ENCODE peak calls at places on chromosomes 7 and 10, in four cellular contexts. Q is HCT116, O is Panc1, D is K562. V is an unnamed sample.

GRCh38 chr10:117272195-117273076 is 31.5 kb downstream of the SLC18A2 start:
- DNase-seq in Q (no peak), O (no peak), D (peak), V (no peak)

GRCh38 chr10:79385804-79386531 is 38.7 kb downstream of the PPIF start:
- DNase-seq in Q (no peak), O (no peak), D (no peak), V (no peak)

GRCh38 chr10:5779753-5780152 is 33.5 kb downstream of the GDI2 start:
- DNase-seq in Q (no peak), O (no peak), D (no peak), V (no peak)

GRCh38 chr7:131015131-131015954 is 281.3 kb upstream of the KLF14 start:
- DNase-seq in Q (peak), O (no peak), D (no peak), V (peak)

GRCh38 chr10:107650939-107651338 is 486.4 kb upstream of the SORCS1 start:
- DNase-seq in Q (no peak), O (no peak), D (no peak), V (no peak)

GRCh38 chr10:132626019-132626760 is 88.6 kb downstream of the INPP5A start:
- DNase-seq in Q (no peak), O (no peak), D (no peak), V (no peak)

GRCh38 chr7:74481458-74482324 is 28.0 kb downstream of the GTF2IRD1 start:
- DNase-seq in Q (no peak), O (no peak), D (no peak), V (no peak)

GRCh38 chr7:41328544-41328943 is 374.3 kb downstream of the INHBA start:
- DNase-seq in Q (no peak), O (no peak), D (no peak), V (no peak)

GRCh38 chr7:73606801-73607691 is 17.3 kb downstream of the MLXIPL start:
- DNase-seq in Q (no peak), O (no peak), D (peak), V (peak)

GRCh38 chr7:29461996-29462395 is 101.6 kb upstream of the PRR15 start:
- DNase-seq in Q (no peak), O (no peak), D (no peak), V (no peak)

GRCh38 chr7:143279186-143280098 is 5.3 kb upstream of the TMEM139 start:
- DNase-seq in Q (no peak), O (no peak), D (no peak), V (peak)

GRCh38 chr7:36062159-36062815 is 90.8 kb upstream of the EEPD1 start:
- DNase-seq in Q (no peak), O (no peak), D (no peak), V (no peak)

GRCh38 chr7:73613954-73614735 is 10.2 kb downstream of the MLXIPL start:
- DNase-seq in Q (no peak), O (no peak), D (no peak), V (peak)

GRCh38 chr7:256981-257646 is 32.9 kb upstream of the FOXL3 start:
- DNase-seq in Q (no peak), O (no peak), D (no peak), V (no peak)

GRCh38 chr10:3932597-3933380 is 147.8 kb upstream of the KLF6 start:
- DNase-seq in Q (no peak), O (no peak), D (no peak), V (no peak)

GRCh38 chr7:44274623-44274975 is 50.8 kb downstream of the CAMK2B start:
- DNase-seq in Q (no peak), O (no peak), D (no peak), V (no peak)

GRCh38 chr10:80191589-80192270 is 13.6 kb downstream of the ANXA11 start:
- DNase-seq in Q (no peak), O (no peak), D (no peak), V (no peak)

GRCh38 chr10:69232736-69233135 is 12.6 kb downstream of the HKDC1 start:
- DNase-seq in Q (no peak), O (no peak), D (no peak), V (no peak)

GRCh38 chr7:125363873-125364272 is 434.2 kb upstream of the POT1 start:
- DNase-seq in Q (no peak), O (no peak), D (no peak), V (no peak)

GRCh38 chr10:6175329-6176055 is 27.2 kb upstream of the PFKFB3 start:
- DNase-seq in Q (no peak), O (no peak), D (no peak), V (no peak)

GRCh38 chr7:140397784-140398750 is at the start of gene SLC37A3:
- DNase-seq in Q (peak), O (no peak), D (peak), V (peak)

DNA sequence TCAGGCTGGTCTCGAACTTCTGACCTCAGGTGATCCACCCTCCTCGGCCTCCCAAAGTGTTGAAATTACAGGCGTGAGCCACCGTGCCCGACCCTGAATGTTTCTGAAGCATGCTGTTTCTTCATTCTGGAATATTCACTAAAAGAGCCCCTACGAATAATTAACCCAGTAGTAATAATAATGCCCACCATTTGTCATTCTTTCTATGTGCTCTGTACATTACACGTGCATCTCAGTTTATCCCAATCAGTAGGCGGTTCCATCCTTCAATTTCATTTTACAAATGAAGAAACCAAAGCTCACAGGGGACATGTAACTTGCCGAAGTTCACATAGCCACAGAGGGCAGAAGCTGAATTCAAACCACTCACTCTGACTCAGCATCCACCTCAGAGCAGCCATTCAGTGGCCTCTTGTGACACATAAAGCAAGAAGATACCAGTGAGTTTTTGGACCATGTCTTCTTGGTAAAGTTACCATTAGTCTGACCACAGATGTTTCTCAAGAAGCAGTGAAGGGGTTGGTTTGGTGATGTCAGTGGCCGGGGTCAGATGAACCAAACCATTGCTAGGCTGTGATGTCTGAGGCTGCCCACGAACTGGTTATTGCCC is 71.9 kb upstream of the DUSP5 start:
- DNase-seq in Q (no peak), O (no peak), D (no peak), V (peak)
- TF ChIP-seq SIN3A in Q (no peak), O (no peak), D (no peak), V (no peak)

GRCh38 chr10:8323443-8324054 is 269.1 kb downstream of the GATA3 start:
- DNase-seq in Q (no peak), O (no peak), D (no peak), V (no peak)
- TF ChIP-seq SIN3A in Q (no peak), O (no peak), D (no peak), V (no peak)

DNA sequence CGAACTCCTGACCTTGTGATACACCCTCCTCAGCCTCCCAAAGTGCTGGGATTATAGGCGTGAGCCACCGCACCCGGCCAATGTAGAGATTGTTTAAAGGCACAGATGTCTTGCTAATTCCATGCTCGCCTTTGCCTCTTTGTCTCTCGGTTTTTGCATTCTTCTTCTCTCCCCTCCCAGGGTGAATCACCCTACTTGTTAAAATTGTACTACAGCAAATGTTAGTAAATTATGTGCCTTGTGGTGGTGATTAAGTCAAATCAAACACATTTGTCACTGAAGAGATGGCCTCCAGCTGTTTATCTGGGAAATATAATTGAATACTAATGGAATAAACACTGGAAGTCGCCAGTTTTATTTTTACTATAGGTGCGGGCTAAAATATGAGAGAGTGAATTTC is 384.4 kb upstream of the AUTS2 start:
- DNase-seq in Q (no peak), O (no peak), D (no peak), V (no peak)
- TF ChIP-seq SIN3A in Q (no peak), O (no peak), D (no peak), V (no peak)

GRCh38 chr10:129323311-129323710 is 143.7 kb upstream of the MGMT start:
- DNase-seq in Q (no peak), O (no peak), D (no peak), V (no peak)
- TF ChIP-seq SIN3A in Q (no peak), O (no peak), D (no peak), V (no peak)

GRCh38 chr10:478471-479245 is 210.8 kb downstream of the DIP2C start:
- DNase-seq in Q (no peak), O (no peak), D (no peak), V (no peak)
- TF ChIP-seq SIN3A in Q (no peak), O (no peak), D (no peak), V (no peak)

GRCh38 chr10:114711487-114712250 is 53.6 kb upstream of the ABLIM1 start:
- DNase-seq in Q (no peak), O (no peak), D (no peak), V (no peak)

GRCh38 chr10:114706458-114707055 is 48.5 kb upstream of the ABLIM1 start:
- DNase-seq in Q (no peak), O (no peak), D (no peak), V (no peak)

GRCh38 chr10:114708084-114708483 is 50.0 kb upstream of the ABLIM1 start:
- DNase-seq in Q (no peak), O (no peak), D (no peak), V (no peak)

GRCh38 chr10:114709966-114710365 is 51.9 kb upstream of the ABLIM1 start:
- DNase-seq in Q (no peak), O (peak), D (no peak), V (no peak)

GRCh38 chr10:114708717-114709352 is 50.8 kb upstream of the ABLIM1 start:
- DNase-seq in Q (peak), O (peak), D (no peak), V (peak)
- TF ChIP-seq SIN3A in Q (no peak), O (no peak), D (no peak), V (no peak)

GRCh38 chr7:19290936-19291335 is 145.7 kb upstream of the FERD3L start:
- DNase-seq in Q (no peak), O (no peak), D (no peak), V (no peak)
- TF ChIP-seq SIN3A in Q (no peak), O (no peak), D (no peak), V (no peak)

GRCh38 chr10:84563868-84564267 is 235.5 kb downstream of the CCSER2 start:
- DNase-seq in Q (no peak), O (no peak), D (no peak), V (no peak)
- TF ChIP-seq SIN3A in Q (no peak), O (no peak), D (no peak), V (no peak)

DNA sequence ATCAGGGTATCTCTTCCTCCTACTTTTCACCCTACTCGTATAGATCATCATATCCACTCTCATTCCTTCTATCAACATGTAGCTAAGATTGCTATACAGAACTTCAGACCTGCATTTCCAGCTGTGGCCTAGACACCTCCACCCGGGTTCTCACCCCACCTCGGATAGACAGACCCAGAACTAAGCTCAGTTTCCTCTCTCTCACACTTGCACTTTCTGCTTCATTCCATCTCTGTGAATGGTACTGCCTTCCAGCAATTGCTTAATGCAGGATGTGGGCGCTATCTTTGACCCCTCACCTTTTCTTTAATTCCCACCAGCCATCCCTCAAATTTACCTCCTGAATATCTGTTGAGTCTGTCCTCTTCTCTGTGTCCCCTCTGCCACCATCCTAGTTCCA is 35.7 kb downstream of the AGK start:
- DNase-seq in Q (no peak), O (no peak), D (no peak), V (no peak)
- TF ChIP-seq SIN3A in Q (no peak), O (no peak), D (no peak), V (no peak)

GRCh38 chr10:70441161-70441876 is at the start of gene NODAL:
- DNase-seq in Q (no peak), O (no peak), D (no peak), V (no peak)
- TF ChIP-seq SIN3A in Q (no peak), O (no peak), D (no peak), V (no peak)

V was measured in HepG2.